ENCODE peak calls at places on chromosomes 7 and 10, in ten cellular contexts. One of them, this sample, is unnamed.

GRCh38 chr10:109988231-109988630 is 19.6 kb upstream of the ADD3 start:
- DNase-seq in H1: no peak
- DNase-seq in suprapubic skin: no peak
- DNase-seq in Panc1: no peak
- DNase-seq in stomach: no peak
- DNase-seq in sigmoid colon: no peak
- DNase-seq in upper lobe of left lung: no peak
- DNase-seq in prostate gland: no peak
- DNase-seq in HepG2: no peak
- DNase-seq in HCT116: no peak
- DNase-seq in this sample: no peak

GRCh38 chr7:98927125-98927524 is 48.8 kb downstream of the TRRAP start:
- DNase-seq in H1: no peak
- DNase-seq in suprapubic skin: no peak
- DNase-seq in Panc1: no peak
- DNase-seq in stomach: no peak
- DNase-seq in sigmoid colon: no peak
- DNase-seq in upper lobe of left lung: no peak
- DNase-seq in prostate gland: no peak
- DNase-seq in HepG2: no peak
- DNase-seq in HCT116: no peak
- DNase-seq in this sample: no peak

GRCh38 chr7:24582171-24582570 is 8.9 kb downstream of the PALS2 start:
- DNase-seq in H1: no peak
- DNase-seq in suprapubic skin: no peak
- DNase-seq in Panc1: no peak
- DNase-seq in stomach: no peak
- DNase-seq in sigmoid colon: no peak
- DNase-seq in upper lobe of left lung: no peak
- DNase-seq in prostate gland: no peak
- DNase-seq in HepG2: no peak
- DNase-seq in HCT116: no peak
- DNase-seq in this sample: no peak

GRCh38 chr7:11228515-11228914 is 254.8 kb downstream of the PHF14 start:
- DNase-seq in H1: no peak
- DNase-seq in suprapubic skin: peak
- DNase-seq in Panc1: no peak
- DNase-seq in stomach: peak
- DNase-seq in sigmoid colon: peak
- DNase-seq in upper lobe of left lung: peak
- DNase-seq in prostate gland: peak
- DNase-seq in HepG2: no peak
- DNase-seq in HCT116: no peak
- DNase-seq in this sample: no peak

GRCh38 chr10:84706875-84707274 is 378.5 kb downstream of the CCSER2 start:
- DNase-seq in H1: no peak
- DNase-seq in suprapubic skin: no peak
- DNase-seq in Panc1: no peak
- DNase-seq in stomach: no peak
- DNase-seq in sigmoid colon: peak
- DNase-seq in upper lobe of left lung: no peak
- DNase-seq in prostate gland: no peak
- DNase-seq in HepG2: no peak
- DNase-seq in HCT116: no peak
- DNase-seq in this sample: no peak

GRCh38 chr10:73647211-73647874 is 6.1 kb upstream of the MYOZ1 start:
- DNase-seq in H1: peak
- DNase-seq in suprapubic skin: peak
- DNase-seq in Panc1: no peak
- DNase-seq in stomach: peak
- DNase-seq in sigmoid colon: peak
- DNase-seq in upper lobe of left lung: peak
- DNase-seq in prostate gland: peak
- DNase-seq in HepG2: no peak
- DNase-seq in HCT116: no peak
- DNase-seq in this sample: no peak

GRCh38 chr7:74466196-74466813 is 12.6 kb downstream of the GTF2IRD1 start:
- DNase-seq in H1: no peak
- DNase-seq in suprapubic skin: no peak
- DNase-seq in Panc1: no peak
- DNase-seq in stomach: peak
- DNase-seq in sigmoid colon: peak
- DNase-seq in upper lobe of left lung: no peak
- DNase-seq in prostate gland: peak
- DNase-seq in HepG2: no peak
- DNase-seq in HCT116: no peak
- DNase-seq in this sample: no peak

GRCh38 chr7:55244346-55244745 is 120.8 kb upstream of the LANCL2 start:
- DNase-seq in H1: no peak
- DNase-seq in suprapubic skin: no peak
- DNase-seq in Panc1: no peak
- DNase-seq in stomach: no peak
- DNase-seq in sigmoid colon: no peak
- DNase-seq in upper lobe of left lung: no peak
- DNase-seq in prostate gland: no peak
- DNase-seq in HepG2: no peak
- DNase-seq in HCT116: no peak
- DNase-seq in this sample: no peak

GRCh38 chr10:105538933-105539332 is 897.8 kb downstream of the SORCS3 start:
- DNase-seq in H1: peak
- DNase-seq in suprapubic skin: no peak
- DNase-seq in Panc1: no peak
- DNase-seq in stomach: no peak
- DNase-seq in sigmoid colon: no peak
- DNase-seq in upper lobe of left lung: no peak
- DNase-seq in prostate gland: no peak
- DNase-seq in HepG2: no peak
- DNase-seq in HCT116: no peak
- DNase-seq in this sample: no peak

GRCh38 chr7:112337892-112338291 is 112.4 kb upstream of the IFRD1 start:
- DNase-seq in H1: no peak
- DNase-seq in suprapubic skin: no peak
- DNase-seq in Panc1: no peak
- DNase-seq in stomach: no peak
- DNase-seq in sigmoid colon: no peak
- DNase-seq in upper lobe of left lung: no peak
- DNase-seq in prostate gland: no peak
- DNase-seq in HepG2: no peak
- DNase-seq in HCT116: no peak
- DNase-seq in this sample: no peak

GRCh38 chr10:91043173-91043910 is 122.5 kb upstream of the ANKRD1 start:
- DNase-seq in H1: no peak
- DNase-seq in suprapubic skin: no peak
- DNase-seq in Panc1: no peak
- DNase-seq in stomach: no peak
- DNase-seq in sigmoid colon: no peak
- DNase-seq in upper lobe of left lung: no peak
- DNase-seq in prostate gland: no peak
- DNase-seq in HepG2: peak
- DNase-seq in HCT116: peak
- DNase-seq in this sample: no peak

GRCh38 chr7:94368371-94368791 is 26.3 kb upstream of the COL1A2 start:
- DNase-seq in H1: no peak
- DNase-seq in suprapubic skin: no peak
- DNase-seq in Panc1: no peak
- DNase-seq in stomach: no peak
- DNase-seq in sigmoid colon: no peak
- DNase-seq in upper lobe of left lung: no peak
- DNase-seq in prostate gland: no peak
- DNase-seq in HepG2: no peak
- DNase-seq in HCT116: no peak
- DNase-seq in this sample: no peak

GRCh38 chr10:119642556-119643111 is 8.5 kb upstream of the BAG3 start:
- DNase-seq in H1: no peak
- DNase-seq in suprapubic skin: no peak
- DNase-seq in Panc1: no peak
- DNase-seq in stomach: no peak
- DNase-seq in sigmoid colon: no peak
- DNase-seq in upper lobe of left lung: no peak
- DNase-seq in prostate gland: no peak
- DNase-seq in HepG2: no peak
- DNase-seq in HCT116: no peak
- DNase-seq in this sample: no peak

GRCh38 chr7:47804767-47805545 is 143.3 kb downstream of the PKD1L1 start:
- DNase-seq in H1: no peak
- DNase-seq in suprapubic skin: no peak
- DNase-seq in Panc1: no peak
- DNase-seq in stomach: no peak
- DNase-seq in sigmoid colon: no peak
- DNase-seq in upper lobe of left lung: no peak
- DNase-seq in prostate gland: no peak
- DNase-seq in HepG2: no peak
- DNase-seq in HCT116: no peak
- DNase-seq in this sample: no peak

GRCh38 chr7:50714851-50715250 is 67.8 kb downstream of the GRB10 start:
- DNase-seq in H1: no peak
- DNase-seq in suprapubic skin: no peak
- DNase-seq in Panc1: no peak
- DNase-seq in stomach: peak
- DNase-seq in sigmoid colon: no peak
- DNase-seq in upper lobe of left lung: no peak
- DNase-seq in prostate gland: no peak
- DNase-seq in HepG2: no peak
- DNase-seq in HCT116: no peak
- DNase-seq in this sample: no peak

GRCh38 chr7:27196287-27196739 is 3.6 kb downstream of the HOXA13 start:
- DNase-seq in H1: peak
- DNase-seq in suprapubic skin: peak
- DNase-seq in Panc1: peak
- DNase-seq in stomach: peak
- DNase-seq in sigmoid colon: peak
- DNase-seq in upper lobe of left lung: peak
- DNase-seq in prostate gland: peak
- DNase-seq in HepG2: peak
- DNase-seq in HCT116: no peak
- DNase-seq in this sample: no peak
- TF ChIP-seq POLR2AphosphoS5 in H1: no peak
- TF ChIP-seq POLR2AphosphoS5 in suprapubic skin: no peak
- TF ChIP-seq POLR2AphosphoS5 in Panc1: no peak
- TF ChIP-seq POLR2AphosphoS5 in stomach: peak
- TF ChIP-seq POLR2AphosphoS5 in sigmoid colon: peak
- TF ChIP-seq POLR2AphosphoS5 in upper lobe of left lung: no peak
- TF ChIP-seq POLR2AphosphoS5 in prostate gland: peak
- TF ChIP-seq POLR2AphosphoS5 in HepG2: no peak
- TF ChIP-seq POLR2AphosphoS5 in HCT116: no peak
- TF ChIP-seq POLR2AphosphoS5 in this sample: no peak

DNA sequence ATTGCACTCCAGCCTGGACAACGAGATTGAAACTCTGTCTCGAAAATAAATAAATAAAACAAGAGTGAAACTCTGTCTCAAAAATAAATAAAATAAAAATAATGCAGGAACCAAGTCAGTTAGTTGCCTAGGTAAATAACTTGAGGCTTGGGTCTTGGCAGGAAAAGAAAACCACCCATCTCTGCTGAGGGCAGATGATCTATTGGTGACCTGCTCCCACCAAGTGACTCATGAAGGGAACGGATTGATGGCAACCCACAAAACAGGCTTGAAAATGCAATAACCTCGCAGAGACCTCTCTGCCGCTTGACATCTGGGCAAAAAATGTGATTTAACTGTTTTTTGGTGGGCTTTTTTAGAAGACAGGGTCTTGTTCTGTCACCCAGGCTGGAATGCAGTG is 86.6 kb downstream of the CALN1 start:
- DNase-seq in H1: no peak
- DNase-seq in suprapubic skin: no peak
- DNase-seq in Panc1: no peak
- DNase-seq in stomach: no peak
- DNase-seq in sigmoid colon: no peak
- DNase-seq in upper lobe of left lung: no peak
- DNase-seq in prostate gland: no peak
- DNase-seq in HepG2: no peak
- DNase-seq in HCT116: no peak
- DNase-seq in this sample: no peak
- TF ChIP-seq POLR2AphosphoS5 in H1: no peak
- TF ChIP-seq POLR2AphosphoS5 in suprapubic skin: no peak
- TF ChIP-seq POLR2AphosphoS5 in Panc1: no peak
- TF ChIP-seq POLR2AphosphoS5 in stomach: no peak
- TF ChIP-seq POLR2AphosphoS5 in sigmoid colon: no peak
- TF ChIP-seq POLR2AphosphoS5 in upper lobe of left lung: no peak
- TF ChIP-seq POLR2AphosphoS5 in prostate gland: no peak
- TF ChIP-seq POLR2AphosphoS5 in HepG2: no peak
- TF ChIP-seq POLR2AphosphoS5 in HCT116: no peak
- TF ChIP-seq POLR2AphosphoS5 in this sample: no peak

DNA sequence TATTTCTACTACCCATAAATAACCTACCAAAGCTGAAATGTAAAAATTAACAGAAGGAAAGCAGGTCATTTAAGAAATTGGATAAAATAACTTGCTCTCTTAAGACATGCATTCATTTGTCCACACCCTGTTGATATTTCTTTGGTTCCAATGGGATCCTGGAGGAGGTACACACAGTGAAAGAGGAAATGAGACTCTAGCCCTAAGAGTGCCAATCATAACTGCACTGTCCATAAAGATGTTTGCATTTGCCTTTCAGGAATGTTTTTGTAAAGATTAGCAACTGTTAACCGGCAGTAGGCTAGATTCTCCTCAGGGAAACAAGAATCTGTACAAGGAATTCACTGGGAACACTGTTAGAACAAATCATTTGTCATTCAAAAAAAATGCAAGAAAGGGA is 61.0 kb downstream of the MEOX2 start:
- DNase-seq in H1: no peak
- DNase-seq in suprapubic skin: no peak
- DNase-seq in Panc1: peak
- DNase-seq in stomach: no peak
- DNase-seq in sigmoid colon: no peak
- DNase-seq in upper lobe of left lung: no peak
- DNase-seq in prostate gland: no peak
- DNase-seq in HepG2: no peak
- DNase-seq in HCT116: no peak
- DNase-seq in this sample: no peak
- TF ChIP-seq POLR2AphosphoS5 in H1: no peak
- TF ChIP-seq POLR2AphosphoS5 in suprapubic skin: no peak
- TF ChIP-seq POLR2AphosphoS5 in Panc1: no peak
- TF ChIP-seq POLR2AphosphoS5 in stomach: no peak
- TF ChIP-seq POLR2AphosphoS5 in sigmoid colon: no peak
- TF ChIP-seq POLR2AphosphoS5 in upper lobe of left lung: no peak
- TF ChIP-seq POLR2AphosphoS5 in prostate gland: no peak
- TF ChIP-seq POLR2AphosphoS5 in HepG2: no peak
- TF ChIP-seq POLR2AphosphoS5 in HCT116: no peak
- TF ChIP-seq POLR2AphosphoS5 in this sample: no peak

DNA sequence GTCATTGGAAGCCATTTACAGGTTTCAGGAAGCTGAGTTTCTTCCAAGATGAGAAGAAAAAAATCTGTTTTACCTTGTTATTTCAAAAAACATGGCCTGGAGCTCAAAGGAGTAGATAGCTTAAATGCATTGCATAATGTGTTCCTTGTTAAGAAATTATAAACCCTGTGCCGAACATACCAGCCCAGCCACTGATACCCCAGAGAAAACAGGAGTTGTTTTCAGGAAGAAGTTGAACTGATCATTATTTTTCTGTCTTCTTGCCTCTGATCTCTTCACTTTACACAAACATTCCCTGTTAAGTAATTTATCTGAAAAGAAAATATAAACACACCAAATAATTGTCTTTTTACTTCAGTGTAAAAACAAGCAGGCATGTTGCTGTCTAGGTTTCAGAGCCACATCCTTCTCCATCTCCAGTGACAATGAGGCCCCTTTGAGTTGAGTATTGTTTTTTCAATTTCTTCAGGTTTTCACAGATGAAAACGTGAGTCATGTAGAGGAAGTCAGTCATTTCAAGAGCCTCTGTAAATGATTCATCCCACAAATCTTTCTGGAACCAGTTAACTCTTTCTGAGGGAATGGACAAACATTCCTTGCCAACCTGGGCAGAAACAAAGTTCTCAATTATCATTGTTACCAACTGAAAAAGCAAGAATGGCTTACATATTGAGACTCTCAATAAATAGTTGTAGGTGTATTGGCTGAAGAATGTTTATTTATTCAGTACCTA is 244.2 kb downstream of the IPMK start:
- DNase-seq in H1: no peak
- DNase-seq in suprapubic skin: no peak
- DNase-seq in Panc1: peak
- DNase-seq in stomach: no peak
- DNase-seq in sigmoid colon: no peak
- DNase-seq in upper lobe of left lung: no peak
- DNase-seq in prostate gland: no peak
- DNase-seq in HepG2: peak
- DNase-seq in HCT116: no peak
- DNase-seq in this sample: no peak
- TF ChIP-seq POLR2AphosphoS5 in H1: no peak
- TF ChIP-seq POLR2AphosphoS5 in suprapubic skin: no peak
- TF ChIP-seq POLR2AphosphoS5 in Panc1: no peak
- TF ChIP-seq POLR2AphosphoS5 in stomach: no peak
- TF ChIP-seq POLR2AphosphoS5 in sigmoid colon: no peak
- TF ChIP-seq POLR2AphosphoS5 in upper lobe of left lung: no peak
- TF ChIP-seq POLR2AphosphoS5 in prostate gland: no peak
- TF ChIP-seq POLR2AphosphoS5 in HepG2: no peak
- TF ChIP-seq POLR2AphosphoS5 in HCT116: no peak
- TF ChIP-seq POLR2AphosphoS5 in this sample: no peak

This sample was measured in GM12892.